ENCODE peak calls at places on chromosome 18, in six cellular contexts. M is right atrium auricular region, I is IMR-90, E is heart left ventricle, H is HepG2, P is endodermal cell. B is an unnamed sample.

GRCh38 chr18:30485078-30485477 is 557.5 kb downstream of the DSC3 start:
- DNase-seq in I (no peak), M (no peak), P (no peak), E (no peak), H (no peak), B (peak)

GRCh38 chr18:77063256-77063655 is 69.3 kb downstream of the MBP start:
- DNase-seq in P (no peak), I (peak), H (no peak), M (peak), E (no peak), B (peak)

GRCh38 chr18:41096504-41096903 is 858.5 kb upstream of the PIK3C3 start:
- DNase-seq in M (no peak), P (no peak), I (peak), E (no peak), H (no peak), B (no peak)

GRCh38 chr18:38940863-38941531 is 1375.4 kb upstream of the CELF4 start:
- DNase-seq in I (peak), P (no peak), H (peak), E (no peak), M (no peak), B (peak)

GRCh38 chr18:68922392-68922791 is 124.5 kb downstream of the CCDC102B start:
- DNase-seq in H (no peak), I (no peak), M (no peak), E (no peak), P (no peak), B (no peak)

GRCh38 chr18:23422751-23423418 is 30.2 kb upstream of the RIOK3 start:
- DNase-seq in P (no peak), I (peak), E (peak), H (peak), M (peak), B (peak)

GRCh38 chr18:37578886-37579513 is 13.4 kb upstream of the CELF4 start:
- DNase-seq in I (peak), H (peak), E (no peak), M (no peak), P (peak), B (peak)

GRCh38 chr18:10336749-10337148 is 117.7 kb upstream of the APCDD1 start:
- DNase-seq in P (no peak), E (no peak), M (no peak), H (no peak), I (no peak), B (no peak)

GRCh38 chr18:23311346-23312103 is 141.6 kb upstream of the RIOK3 start:
- DNase-seq in E (peak), P (no peak), H (no peak), M (peak), I (peak), B (no peak)

GRCh38 chr18:64992654-64993053 is 758.2 kb upstream of the CDH7 start:
- DNase-seq in H (no peak), I (no peak), M (no peak), E (no peak), P (no peak), B (no peak)

GRCh38 chr18:70659026-70659726 is 370.3 kb downstream of the SOCS6 start:
- DNase-seq in H (no peak), E (no peak), I (peak), M (no peak), P (no peak), B (no peak)

GRCh38 chr18:13137041-13137938 is 81.3 kb upstream of the LDLRAD4 start:
- DNase-seq in P (no peak), H (no peak), M (no peak), E (peak), I (no peak), B (peak)

GRCh38 chr18:27824841-27825720 is 351.8 kb downstream of the CDH2 start:
- DNase-seq in I (no peak), H (no peak), E (no peak), M (no peak), P (no peak), B (no peak)

GRCh38 chr18:36349552-36349951 is 52.0 kb downstream of the FHOD3 start:
- DNase-seq in M (no peak), I (peak), H (no peak), E (no peak), P (no peak), B (no peak)

GRCh38 chr18:79439201-79440023 is 43.7 kb downstream of the NFATC1 start:
- DNase-seq in M (no peak), E (no peak), P (no peak), I (peak), H (no peak), B (no peak)

GRCh38 chr18:69257861-69258458 is 142.7 kb upstream of the DOK6 start:
- DNase-seq in I (peak), H (peak), M (no peak), E (no peak), P (no peak), B (no peak)

GRCh38 chr18:35424356-35424755 is 47.2 kb upstream of the ZNF396 start:
- DNase-seq in E (no peak), P (no peak), I (no peak), H (no peak), M (no peak), B (no peak)

GRCh38 chr18:78722959-78723706 is 256.5 kb upstream of the SALL3 start:
- DNase-seq in H (no peak), I (no peak), P (peak), M (no peak), E (no peak), B (no peak)

GRCh38 chr18:78999939-79000338 is 20.3 kb downstream of the SALL3 start:
- DNase-seq in E (no peak), M (no peak), I (no peak), H (no peak), P (no peak), B (no peak)

GRCh38 chr18:27604583-27604982 is 419.5 kb upstream of the CHST9 start:
- DNase-seq in H (no peak), P (no peak), E (no peak), M (no peak), I (peak), B (no peak)

GRCh38 chr18:8140841-8141501 is 468.3 kb upstream of the RAB12 start:
- DNase-seq in H (no peak), P (peak), M (peak), E (no peak), I (peak), B (no peak)

GRCh38 chr18:36905560-36905959 is 76.6 kb downstream of the KIAA1328 start:
- DNase-seq in H (no peak), M (no peak), I (no peak), P (no peak), E (no peak), B (no peak)

GRCh38 chr18:48342588-48342987 is 66.6 kb downstream of the ZBTB7C start:
- DNase-seq in I (no peak), E (no peak), P (no peak), M (no peak), H (no peak), B (no peak)

GRCh38 chr18:59518705-59519104 is 159.6 kb upstream of the LMAN1 start:
- DNase-seq in H (no peak), E (no peak), I (no peak), P (no peak), M (no peak), B (no peak)

GRCh38 chr18:10400534-10400933 is 53.9 kb upstream of the APCDD1 start:
- DNase-seq in P (no peak), M (no peak), H (no peak), E (no peak), I (no peak), B (no peak)

GRCh38 chr18:69795785-69796184 is 151.9 kb downstream of the CD226 start:
- DNase-seq in I (peak), M (no peak), H (no peak), E (no peak), P (no peak), B (no peak)

GRCh38 chr18:59052965-59053960 is 86.4 kb upstream of the SEC11C start:
- DNase-seq in E (no peak), P (no peak), M (no peak), H (no peak), I (no peak), B (no peak)

GRCh38 chr18:79476031-79476917 is 80.5 kb downstream of the NFATC1 start:
- DNase-seq in H (no peak), P (no peak), M (no peak), I (no peak), E (peak), B (no peak)

GRCh38 chr18:62324917-62325805 is at the start of gene TNFRSF11A:
- DNase-seq in E (no peak), I (no peak), H (no peak), M (no peak), P (peak), B (peak)

GRCh38 chr18:49924293-49924983 is 111.1 kb upstream of the ACAA2 start:
- DNase-seq in P (no peak), E (no peak), I (no peak), H (no peak), M (no peak), B (no peak)

GRCh38 chr18:45106331-45106774 is 425.7 kb downstream of the SETBP1 start:
- DNase-seq in P (no peak), M (no peak), E (no peak), H (no peak), I (no peak), B (peak)

GRCh38 chr18:61581578-61582204 is 248.5 kb downstream of the CDH20 start:
- DNase-seq in P (peak), H (peak), I (peak), E (peak), M (peak), B (peak)

GRCh38 chr18:78741381-78742340 is 238.0 kb upstream of the SALL3 start:
- DNase-seq in I (no peak), P (peak), H (no peak), M (no peak), E (no peak), B (no peak)

GRCh38 chr18:46787674-46788073 is 30.8 kb upstream of the ST8SIA5 start:
- DNase-seq in P (no peak), E (no peak), M (no peak), H (no peak), I (no peak), B (no peak)

GRCh38 chr18:49690307-49690706 is 123.0 kb downstream of the ACAA2 start:
- DNase-seq in M (no peak), H (no peak), I (peak), E (no peak), P (no peak), B (no peak)

GRCh38 chr18:12393998-12394397 is 13.7 kb upstream of the PRELID3A start:
- DNase-seq in I (no peak), P (no peak), M (no peak), H (peak), E (no peak), B (no peak)

GRCh38 chr18:73942956-73943355 is 204.7 kb downstream of the FBXO15 start:
- DNase-seq in I (no peak), P (no peak), M (no peak), E (no peak), H (no peak), B (no peak)

GRCh38 chr18:73943763-73944162 is 203.9 kb downstream of the FBXO15 start:
- DNase-seq in I (no peak), M (no peak), P (no peak), H (no peak), E (no peak), B (no peak)

GRCh38 chr18:73942081-73942625 is 205.5 kb downstream of the FBXO15 start:
- DNase-seq in I (no peak), H (no peak), M (peak), E (no peak), P (no peak), B (no peak)

GRCh38 chr18:73940721-73941120 is 206.9 kb downstream of the FBXO15 start:
- DNase-seq in P (no peak), M (peak), H (no peak), I (no peak), E (no peak), B (no peak)

GRCh38 chr18:73939391-73939790 is 208.2 kb downstream of the FBXO15 start:
- DNase-seq in P (no peak), I (no peak), E (no peak), M (no peak), H (no peak), B (no peak)
- TF ChIP-seq CTCF in P (no peak), I (no peak), E (no peak), M (no peak), H (no peak), B (no peak)

GRCh38 chr18:63820694-63821093 is 45.5 kb downstream of the SERPINB7 start:
- DNase-seq in M (no peak), E (no peak), P (no peak), H (no peak), I (no peak), B (no peak)

GRCh38 chr18:63824220-63824525 is 49.0 kb downstream of the SERPINB7 start:
- DNase-seq in E (no peak), H (no peak), I (no peak), M (no peak), P (no peak), B (no peak)

GRCh38 chr18:63819780-63820179 is 44.6 kb downstream of the SERPINB7 start:
- DNase-seq in H (no peak), E (no peak), P (no peak), M (no peak), I (no peak), B (no peak)

GRCh38 chr18:63828120-63828519 is 52.9 kb downstream of the SERPINB7 start:
- DNase-seq in I (no peak), H (no peak), E (no peak), M (no peak), P (no peak), B (no peak)

GRCh38 chr18:63823516-63824219 is 48.5 kb downstream of the SERPINB7 start:
- DNase-seq in P (peak), H (peak), M (no peak), I (peak), E (peak), B (no peak)
- TF ChIP-seq CTCF in P (peak), H (peak), M (peak), I (peak), E (peak), B (peak)

DNA sequence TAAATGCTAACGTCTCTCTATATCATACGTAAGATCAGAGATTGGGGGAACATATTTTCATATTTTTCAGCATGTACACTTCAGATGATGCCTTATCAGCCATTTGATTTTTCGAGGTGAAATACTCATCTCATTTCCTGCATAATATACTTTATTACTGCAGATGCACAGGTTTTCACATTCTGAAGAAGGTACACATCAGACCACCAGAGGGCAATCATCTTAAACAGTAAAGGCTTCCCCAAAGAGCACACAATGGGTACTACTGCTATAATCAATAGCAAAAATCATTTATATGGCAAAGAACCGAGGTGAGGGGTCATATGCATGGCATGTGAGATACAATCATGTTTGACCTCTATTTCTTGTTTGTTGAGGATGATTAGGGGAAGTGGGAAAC is 118.9 kb downstream of the EPB41L3 start:
- DNase-seq in I (peak), P (no peak), M (no peak), E (no peak), H (peak), B (peak)
- TF ChIP-seq CTCF in I (peak), P (peak), M (no peak), E (peak), H (peak), B (peak)

GRCh38 chr18:9334351-9335254 is at the start of gene TWSG1:
- DNase-seq in M (peak), H (peak), I (peak), P (peak), E (peak), B (peak)
- TF ChIP-seq CTCF in M (no peak), H (peak), I (peak), P (peak), E (peak), B (peak)

GRCh38 chr18:54948350-54948837 is 10.9 kb downstream of the CCDC68 start:
- DNase-seq in M (no peak), P (no peak), H (peak), E (no peak), I (peak), B (no peak)

GRCh38 chr18:54946149-54946581 is 13.1 kb downstream of the CCDC68 start:
- DNase-seq in H (peak), M (peak), E (peak), P (no peak), I (peak), B (peak)

GRCh38 chr18:54949588-54949987 is 9.7 kb downstream of the CCDC68 start:
- DNase-seq in I (no peak), H (no peak), P (no peak), E (no peak), M (no peak), B (no peak)

GRCh38 chr18:54947115-54947514 is 12.1 kb downstream of the CCDC68 start:
- DNase-seq in M (no peak), I (no peak), P (no peak), H (no peak), E (peak), B (no peak)

GRCh38 chr18:54950221-54950620 is 9.0 kb downstream of the CCDC68 start:
- DNase-seq in P (no peak), I (no peak), H (peak), E (no peak), M (no peak), B (no peak)
- TF ChIP-seq CTCF in P (peak), I (no peak), H (peak), E (no peak), M (no peak), B (no peak)

GRCh38 chr18:50967714-50968661 is at the start of gene ELAC1:
- DNase-seq in H (peak), P (peak), M (peak), I (peak), E (peak), B (peak)
- TF ChIP-seq CTCF in H (peak), P (peak), M (no peak), I (peak), E (peak), B (no peak)

GRCh38 chr18:72530622-72531021 is 13.5 kb downstream of the CBLN2 start:
- DNase-seq in M (no peak), H (no peak), E (no peak), P (no peak), I (no peak), B (no peak)
- TF ChIP-seq CTCF in M (no peak), H (no peak), E (no peak), P (peak), I (peak), B (no peak)

DNA sequence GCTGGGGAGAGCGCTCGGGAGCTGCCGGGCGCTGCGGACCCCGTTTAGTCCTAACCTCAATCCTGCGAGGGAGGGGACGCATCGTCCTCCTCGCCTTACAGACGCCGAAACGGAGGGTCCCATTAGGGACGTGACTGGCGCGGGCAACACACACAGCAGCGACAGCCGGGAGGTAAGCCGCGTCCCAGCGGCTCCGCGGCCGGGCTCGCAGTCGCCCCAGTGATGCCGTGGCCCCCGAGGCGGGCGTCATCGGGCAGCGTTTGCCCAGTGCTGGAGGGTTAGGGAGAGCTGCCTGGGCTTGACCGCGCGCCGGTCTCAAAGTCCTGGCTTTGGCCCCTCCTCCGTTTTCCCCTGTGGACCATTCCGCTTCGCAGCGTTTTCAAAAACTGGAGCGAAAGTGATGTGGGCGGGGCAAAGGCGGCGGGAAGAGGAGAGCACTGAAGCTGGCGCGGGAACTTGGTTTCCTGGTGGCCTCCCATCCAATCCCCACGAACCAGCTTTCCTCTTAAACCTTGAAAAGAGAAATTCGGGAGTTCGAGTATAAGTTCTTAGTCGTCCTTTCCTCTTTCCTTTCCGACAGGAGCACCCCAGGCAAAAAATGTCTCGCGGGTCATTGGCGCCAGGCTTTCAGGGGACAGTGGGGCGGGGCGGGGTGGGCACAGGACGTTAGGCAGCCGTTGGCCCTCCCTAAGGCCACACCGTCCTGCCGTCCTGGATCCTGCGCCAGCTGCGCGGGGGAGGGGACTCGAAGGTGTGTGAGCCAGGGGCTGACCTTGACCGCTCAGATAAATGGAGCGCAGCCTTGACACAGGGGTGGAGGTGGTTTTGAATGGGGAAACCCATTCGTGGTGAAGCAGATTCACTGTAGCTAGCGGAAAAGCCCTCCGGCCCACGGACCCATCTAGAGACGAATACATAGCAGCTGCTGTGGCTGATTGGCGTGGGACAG is 819 bp downstream of the TYMS start:
- DNase-seq in P (peak), H (peak), I (peak), E (peak), M (peak), B (peak)
- TF ChIP-seq CTCF in P (no peak), H (peak), I (no peak), E (no peak), M (no peak), B (no peak)

GRCh38 chr18:75548353-75548752 is 120.8 kb upstream of the SMIM21 start:
- DNase-seq in E (no peak), M (no peak), P (peak), I (no peak), H (no peak), B (no peak)

GRCh38 chr18:75545189-75545588 is 117.7 kb upstream of the SMIM21 start:
- DNase-seq in M (no peak), I (no peak), H (no peak), P (no peak), E (no peak), B (no peak)

GRCh38 chr18:75544496-75544895 is 117.0 kb upstream of the SMIM21 start:
- DNase-seq in M (no peak), I (peak), E (no peak), P (no peak), H (no peak), B (no peak)

GRCh38 chr18:75544051-75544481 is 116.6 kb upstream of the SMIM21 start:
- DNase-seq in E (no peak), H (no peak), I (peak), P (no peak), M (no peak), B (no peak)

GRCh38 chr18:75546964-75547363 is 119.5 kb upstream of the SMIM21 start:
- DNase-seq in I (no peak), P (no peak), E (no peak), M (no peak), H (no peak), B (no peak)
- TF ChIP-seq CTCF in I (no peak), P (peak), E (no peak), M (no peak), H (peak), B (no peak)

B was measured in GM13977.